ENCODE peak calls at places on chromosomes 12 and 14, in four cellular contexts. G, C, R and L are unnamed samples.
A peak's percentile ranks its signal among the peaks of the same experiment; 100 is the strongest.

GRCh38 chr12:3130053-3130805 is 53.0 kb downstream of the TSPAN9 start:
- DNase-seq in R (no peak), G (peak; percentile 6), C (no peak), L (no peak)

GRCh38 chr12:3098436-3098835 is 21.3 kb downstream of the TSPAN9 start:
- DNase-seq in G (no peak), C (no peak), R (no peak), L (no peak)

GRCh38 chr14:63431466-63431865 is 111.7 kb downstream of the PPP2R5E start:
- DNase-seq in R (no peak), G (no peak), C (no peak), L (no peak)

GRCh38 chr14:30158299-30158698 is 230.7 kb upstream of the PRKD1 start:
- DNase-seq in G (no peak), C (no peak), R (no peak), L (no peak)

GRCh38 chr12:85951823-85952222 is 77.7 kb downstream of the NTS start:
- DNase-seq in C (no peak), G (peak; percentile 3), R (no peak), L (no peak)

GRCh38 chr12:62886796-62887195 is 48.2 kb downstream of the PPM1H start:
- DNase-seq in C (no peak), R (no peak), G (no peak), L (no peak)

GRCh38 chr12:64392221-64392620 is 1.7 kb upstream of the C12orf56 start:
- DNase-seq in G (no peak), C (no peak), R (no peak), L (peak; percentile 74)

GRCh38 chr12:65355461-65355860 is 77.0 kb downstream of the MSRB3 start:
- DNase-seq in R (no peak), G (no peak), C (no peak), L (no peak)

GRCh38 chr12:113071427-113072112 is 15.0 kb downstream of the DTX1 start:
- DNase-seq in G (no peak), R (no peak), C (no peak), L (no peak)

GRCh38 chr14:21343035-21343794 is 40.6 kb downstream of the SUPT16H start:
- DNase-seq in C (no peak), G (no peak), R (no peak), L (no peak)
- TF ChIP-seq RCOR1 in C (no peak), G (no peak), R (no peak), L (no peak)

DNA sequence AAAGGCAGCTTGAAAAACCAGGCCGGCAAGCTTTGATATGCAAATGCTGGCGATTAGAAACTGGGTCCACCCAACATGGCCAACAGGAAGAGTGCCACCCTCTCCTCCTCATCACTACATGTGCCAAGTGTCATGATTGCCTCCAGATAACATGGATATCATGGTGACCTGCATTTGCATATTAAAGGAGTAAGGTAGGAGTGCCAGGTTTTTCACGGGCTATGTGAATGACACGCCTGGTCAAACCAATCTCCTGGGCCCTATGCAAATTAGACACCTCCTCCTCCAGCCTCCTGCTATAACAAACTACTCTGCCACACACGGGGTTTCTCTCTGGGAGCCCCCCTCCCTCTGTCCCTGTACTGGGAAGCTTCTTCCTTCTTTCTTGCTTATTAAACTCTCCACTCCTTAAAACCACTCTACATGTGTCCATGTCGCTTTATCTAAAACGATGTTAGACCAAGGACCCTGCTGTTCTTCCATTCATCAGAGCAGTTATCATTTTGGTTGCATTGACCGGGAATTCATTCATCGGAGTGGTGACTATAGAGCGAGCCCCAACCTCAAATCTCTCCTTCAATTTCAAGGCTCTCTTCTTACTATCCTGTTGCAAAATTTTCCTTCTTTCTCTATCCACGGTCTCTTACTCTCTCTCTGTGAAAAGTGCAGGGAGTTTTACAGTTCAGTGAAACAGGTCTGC is 27.5 kb downstream of the APOBEC1 start:
- DNase-seq in C (no peak), R (no peak), G (peak; percentile 14), L (no peak)
- TF ChIP-seq MAX in C (no peak), R (no peak), G (no peak), L (no peak)

GRCh38 chr12:120720234-120720968 is 5.2 kb upstream of the ACADS start:
- DNase-seq in C (peak; percentile 51), R (no peak), G (no peak), L (peak; percentile 24)

GRCh38 chr12:120720972-120721801 is 4.4 kb upstream of the ACADS start:
- DNase-seq in C (no peak), G (no peak), R (no peak), L (no peak)

GRCh38 chr12:120718055-120718454 is 7.6 kb upstream of the ACADS start:
- DNase-seq in C (no peak), R (no peak), G (no peak), L (no peak)

GRCh38 chr12:120719496-120720233 is 6.0 kb upstream of the ACADS start:
- DNase-seq in R (no peak), G (no peak), C (no peak), L (no peak)

DNA sequence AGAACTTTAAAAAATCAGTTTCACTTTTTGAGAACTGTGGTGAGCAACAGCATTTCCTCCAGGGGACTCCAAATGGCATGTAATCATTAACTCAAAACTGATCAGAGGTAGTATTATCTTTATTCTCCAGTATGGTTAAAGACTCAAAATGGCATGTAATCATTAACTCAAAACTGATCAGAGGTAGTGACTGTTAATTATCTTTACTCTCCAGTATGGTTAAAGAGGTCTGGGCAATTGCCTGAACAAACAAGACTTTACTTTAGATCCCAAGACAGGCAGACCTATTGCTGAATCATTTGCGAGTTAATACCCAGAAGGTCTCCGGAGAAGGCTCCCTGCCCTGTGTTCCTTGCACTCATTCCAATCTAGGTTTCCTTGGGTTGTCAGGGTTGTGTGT is 6.6 kb upstream of the ACADS start:
- DNase-seq in R (peak; percentile 25), C (no peak), G (no peak), L (no peak)
- TF ChIP-seq RCOR1 in R (no peak), C (no peak), G (no peak), L (no peak)

GRCh38 chr14:32083789-32084188 is 6.7 kb downstream of the ARHGAP5 start:
- DNase-seq in G (no peak), C (no peak), R (no peak), L (no peak)

GRCh38 chr14:32080001-32080510 is 3.0 kb downstream of the ARHGAP5 start:
- DNase-seq in C (no peak), R (no peak), G (no peak), L (no peak)

GRCh38 chr14:32078794-32079663 is 1.9 kb downstream of the ARHGAP5 start:
- DNase-seq in G (no peak), C (no peak), R (no peak), L (peak; percentile 24)

GRCh38 chr14:32083315-32083624 is 6.2 kb downstream of the ARHGAP5 start:
- DNase-seq in C (no peak), R (no peak), G (no peak), L (no peak)

GRCh38 chr14:32081901-32082300 is 4.8 kb downstream of the ARHGAP5 start:
- DNase-seq in C (no peak), G (no peak), R (no peak), L (no peak)
- TF ChIP-seq MAX in C (no peak), G (no peak), R (no peak), L (no peak)

GRCh38 chr12:57104292-57104910 is 6.8 kb downstream of the STAT6 start:
- DNase-seq in R (no peak), G (peak; percentile 23), C (no peak), L (no peak)

GRCh38 chr12:57107456-57107855 is 3.7 kb downstream of the STAT6 start:
- DNase-seq in C (peak; percentile 32), R (no peak), G (no peak), L (no peak)

GRCh38 chr12:57105011-57105753 is 6.0 kb downstream of the STAT6 start:
- DNase-seq in G (peak; percentile 5), C (no peak), R (no peak), L (no peak)

GRCh38 chr12:57103856-57104255 is 7.3 kb downstream of the STAT6 start:
- DNase-seq in R (no peak), C (no peak), G (no peak), L (no peak)

GRCh38 chr12:57106021-57106708 is 5.0 kb downstream of the STAT6 start:
- DNase-seq in G (peak; percentile 6), R (no peak), C (no peak), L (no peak)
- TF ChIP-seq RCOR1 in G (no peak), R (no peak), C (no peak), L (no peak)